ENCODE peak calls at places on chromosomes 4 and X, in eight cellular contexts. K, V, X, R, E, T, M and U are unnamed samples.

GRCh38 chr4:658681-659667 is 15.1 kb downstream of the ATP5ME start:
- DNase-seq in X (no peak), T (peak; percentile 30), E (no peak), M (no peak), K (no peak), R (no peak), V (no peak), U (no peak)

GRCh38 chrX:133661962-133662839 is 246.9 kb upstream of the GPC4 start:
- DNase-seq in R (peak; percentile 30), M (no peak), K (no peak), E (no peak), T (no peak), V (no peak), X (no peak), U (no peak)

GRCh38 chr4:32203340-32203739 is 1483.2 kb downstream of the PCDH7 start:
- DNase-seq in X (no peak), M (no peak), T (no peak), E (no peak), R (no peak), K (no peak), V (no peak), U (no peak)

GRCh38 chrX:20742106-20742505 is 475.4 kb upstream of the RPS6KA3 start:
- DNase-seq in K (no peak), T (no peak), X (peak; percentile 64), R (no peak), V (no peak), M (no peak), E (no peak), U (no peak)

GRCh38 chrX:46961574-46962279 is 49.5 kb downstream of the JADE3 start:
- DNase-seq in X (no peak), R (no peak), K (no peak), V (no peak), T (no peak), M (no peak), E (no peak), U (peak; percentile 29)

GRCh38 chr4:160142579-160142978 is 1039.7 kb downstream of the RAPGEF2 start:
- DNase-seq in T (no peak), E (no peak), R (no peak), X (no peak), M (no peak), V (no peak), K (no peak), U (no peak)

GRCh38 chr4:3177905-3178304 is 71.1 kb upstream of the MSANTD1 start:
- DNase-seq in R (no peak), X (no peak), E (no peak), M (no peak), K (no peak), T (no peak), V (no peak), U (no peak)

GRCh38 chr4:9933184-9933583 is 88.1 kb downstream of the SLC2A9 start:
- DNase-seq in V (no peak), E (no peak), M (no peak), X (peak; percentile 6), K (no peak), R (no peak), T (no peak), U (no peak)

GRCh38 chrX:153625271-153626024 is 21.6 kb upstream of the DUSP9 start:
- DNase-seq in R (no peak), E (no peak), V (no peak), K (no peak), X (no peak), T (no peak), M (no peak), U (no peak)

GRCh38 chr4:81459233-81459632 is 12.5 kb downstream of the RASGEF1B start:
- DNase-seq in X (no peak), M (no peak), T (no peak), E (peak; percentile 36), R (no peak), K (no peak), V (no peak), U (no peak)

GRCh38 chr4:24799196-24799543 is 3.8 kb downstream of the SOD3 start:
- DNase-seq in K (no peak), V (no peak), E (no peak), T (no peak), R (no peak), X (no peak), M (no peak), U (no peak)

GRCh38 chr4:7017446-7018048 is 25.6 kb upstream of the TADA2B start:
- DNase-seq in R (no peak), X (no peak), V (no peak), E (no peak), M (no peak), T (no peak), K (no peak), U (no peak)

GRCh38 chr4:7019367-7019766 is 23.8 kb upstream of the TADA2B start:
- DNase-seq in X (no peak), R (no peak), E (no peak), K (no peak), M (no peak), T (no peak), V (no peak), U (no peak)

GRCh38 chr4:7016512-7016911 is 26.7 kb upstream of the TADA2B start:
- DNase-seq in T (no peak), K (no peak), R (no peak), V (no peak), X (no peak), M (no peak), E (no peak), U (no peak)

GRCh38 chr4:7020290-7020689 is 22.9 kb upstream of the TADA2B start:
- DNase-seq in V (no peak), E (no peak), R (no peak), M (no peak), X (peak; percentile 37), K (no peak), T (no peak), U (no peak)

DNA sequence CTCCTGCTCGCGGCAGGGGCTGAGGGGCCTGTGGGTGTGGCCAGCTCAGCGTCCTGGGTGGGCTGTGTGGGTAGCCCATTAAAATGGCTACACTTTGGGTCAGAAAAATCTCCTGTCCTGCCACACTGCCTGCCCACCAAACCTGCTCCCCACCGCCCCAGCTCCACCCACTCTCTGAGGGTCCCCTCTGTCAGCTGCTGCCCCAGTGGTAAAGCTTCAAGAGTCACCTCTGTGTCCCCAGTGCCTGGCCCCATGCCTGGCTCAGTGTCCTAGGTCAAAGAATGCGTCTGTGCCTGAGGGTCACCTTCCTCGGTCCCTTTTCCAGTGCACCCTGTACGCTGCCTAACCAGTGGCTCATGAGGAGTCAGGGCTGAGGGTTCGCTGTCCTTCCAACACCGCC is 24.9 kb upstream of the TADA2B start:
- DNase-seq in K (no peak), X (no peak), M (no peak), T (no peak), E (no peak), R (no peak), V (no peak), U (no peak)
- H3K36me3 ChIP-seq in K (peaks cover 59% of the 10 kb centered on the region), X (no peaks in the 10 kb centered on the region), M (peaks cover 4% of the 10 kb centered on the region), T (peaks cover 3% of the 10 kb centered on the region), E (peaks cover 11% of the 10 kb centered on the region), R (no peaks in the 10 kb centered on the region), V (peaks cover 5% of the 10 kb centered on the region), U (peaks cover 59% of the 10 kb centered on the region)

GRCh38 chr4:157808796-157809408 is 363.9 kb downstream of the GASK1B start:
- DNase-seq in E (no peak), T (no peak), X (no peak), V (no peak), K (no peak), R (no peak), M (no peak), U (no peak)

GRCh38 chr4:157804986-157805385 is 367.8 kb downstream of the GASK1B start:
- DNase-seq in X (no peak), K (no peak), E (no peak), V (no peak), T (no peak), M (no peak), R (peak; percentile 15), U (no peak)

GRCh38 chr4:157806176-157806575 is 366.6 kb downstream of the GASK1B start:
- DNase-seq in E (no peak), X (no peak), V (no peak), M (no peak), K (no peak), R (no peak), T (no peak), U (peak; percentile 35)

GRCh38 chr4:157803441-157804168 is 369.2 kb downstream of the GASK1B start:
- DNase-seq in E (no peak), X (no peak), T (no peak), M (no peak), V (no peak), R (no peak), K (no peak), U (no peak)

GRCh38 chr4:157804169-157804543 is 368.7 kb downstream of the GASK1B start:
- DNase-seq in V (no peak), T (no peak), X (no peak), M (no peak), R (no peak), E (no peak), K (no peak), U (no peak)
- H3K4me1 ChIP-seq in V (no peaks in the 10 kb centered on the region), T (peaks cover 5% of the 10 kb centered on the region), X (no peaks in the 10 kb centered on the region), M (no peaks in the 10 kb centered on the region), R (peaks cover 3% of the 10 kb centered on the region), E (no peaks in the 10 kb centered on the region), K (no peaks in the 10 kb centered on the region), U (peaks cover 3% of the 10 kb centered on the region)

DNA sequence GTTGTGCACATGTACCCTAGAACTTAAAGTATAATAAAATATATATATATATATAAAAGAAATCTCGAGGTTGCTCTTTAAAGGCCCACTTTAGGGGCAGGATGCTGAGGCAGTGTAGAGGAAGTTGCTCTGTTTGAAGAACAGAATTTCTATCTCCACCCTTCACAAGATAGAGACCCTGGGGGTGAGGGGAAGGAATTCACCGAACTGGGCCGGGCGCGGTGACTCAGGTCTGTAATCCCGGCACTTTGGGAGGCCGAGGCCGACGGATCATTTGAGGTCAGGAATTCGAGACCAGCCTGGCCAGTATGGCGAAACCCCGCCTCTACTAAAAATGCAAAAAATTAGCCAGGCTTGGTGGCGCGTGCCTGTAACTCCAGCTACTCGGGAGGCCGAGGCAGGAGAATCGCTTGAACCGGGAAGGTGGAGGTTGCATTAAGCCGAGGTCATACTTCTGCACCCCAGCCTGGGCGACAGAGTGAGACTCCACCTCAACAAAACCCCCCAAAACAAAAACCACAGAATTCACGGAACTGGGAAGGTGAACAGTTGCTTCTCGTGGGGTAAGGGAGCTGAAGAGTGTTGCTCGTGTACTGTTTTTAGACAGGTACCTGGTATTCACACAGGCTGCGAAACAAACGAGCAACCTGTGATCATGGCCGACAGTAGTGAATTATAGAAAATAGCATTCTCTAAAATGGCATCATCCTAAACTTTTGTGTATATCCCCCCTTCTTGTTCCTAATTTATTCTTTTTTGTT is 6.2 kb downstream of the PLAC8 start:
- DNase-seq in V (no peak), K (no peak), T (no peak), M (no peak), E (no peak), R (no peak), X (no peak), U (no peak)
- H3K4me3 ChIP-seq in V (no peak overlapping the region), K (no peak overlapping the region), T (no peak overlapping the region), M (peak overlapping the region; percentile 82), E (no peak overlapping the region), R (peak overlapping the region; percentile 62), X (no peak overlapping the region), U (no peak overlapping the region)

DNA sequence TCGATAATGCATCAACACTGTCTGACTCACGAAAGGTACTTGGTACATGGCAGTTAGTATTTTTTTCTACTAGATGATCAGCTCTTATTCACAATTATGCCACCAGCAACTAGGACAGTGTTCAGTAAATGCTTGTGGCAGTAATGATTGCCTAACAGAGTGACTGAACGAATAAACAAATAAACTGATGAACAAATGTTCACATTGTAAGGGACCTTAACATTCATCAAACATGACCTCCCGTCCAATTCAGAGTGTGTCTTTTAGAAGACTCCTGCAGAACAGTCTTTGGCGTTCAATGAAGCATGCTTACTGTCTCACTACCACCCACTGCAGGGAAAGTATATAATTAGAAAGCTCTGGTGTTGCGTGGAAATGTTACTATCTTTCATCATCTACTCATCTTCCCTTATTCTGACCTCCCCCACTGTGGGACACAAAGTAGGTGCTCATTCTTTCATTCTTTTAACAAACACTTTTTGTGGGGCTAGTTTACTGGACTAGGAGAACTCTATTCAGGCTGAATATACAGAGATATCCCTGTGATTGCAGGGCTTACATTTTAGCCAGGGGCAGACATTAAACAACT is 319.3 kb downstream of the RAB28 start:
- DNase-seq in T (no peak), M (no peak), X (no peak), V (no peak), E (no peak), R (no peak), K (no peak), U (no peak)
- H3K36me3 ChIP-seq in T (no peaks in the 10 kb centered on the region), M (no peaks in the 10 kb centered on the region), X (no peaks in the 10 kb centered on the region), V (no peaks in the 10 kb centered on the region), E (no peaks in the 10 kb centered on the region), R (no peaks in the 10 kb centered on the region), K (no peaks in the 10 kb centered on the region), U (no peaks in the 10 kb centered on the region)